ENCODE peak calls at places on chromosome 14, in ten cellular contexts. Z is tibial nerve; X is DND-41; G is heart left ventricle; C is GM23248; J is adrenal gland; Y is CD4-positive, CD25-positive, alpha-beta regulatory T cell; W is fibroblast of lung; K is A549; F is endothelial cell of umbilical vein. A is an unnamed sample.

GRCh38 chr14:75427482-75428229 is at the start of gene JDP2:
- DNase-seq in Z (peak; percentile 96), X (peak; percentile 48), G (peak; percentile 97), C (peak; percentile 92), J (peak; percentile 93), Y (peak; percentile 58), W (peak; percentile 75), K (peak; percentile 64), F (peak; percentile 57), A (peak; percentile 86)

GRCh38 chr14:21476526-21476924 is 234 bp downstream of the RAB2B start:
- DNase-seq in Z (no peak), X (no peak), G (peak; percentile 88), C (peak; percentile 84), J (peak; percentile 85), Y (no peak), W (peak; percentile 66), K (peak; percentile 72), F (no peak), A (peak; percentile 73)

GRCh38 chr14:89401241-89401640 is 15.8 kb downstream of the FOXN3 start:
- DNase-seq in Z (no peak), X (no peak), G (no peak), C (no peak), J (no peak), Y (no peak), W (no peak), K (no peak), F (no peak), A (no peak)

GRCh38 chr14:91506226-91506625 is 3.9 kb downstream of the PPP4R3A start:
- DNase-seq in Z (no peak), X (no peak), G (no peak), C (no peak), J (no peak), Y (no peak), W (no peak), K (no peak), F (no peak), A (no peak)

GRCh38 chr14:50318031-50318626 is 6.0 kb downstream of the DMAC2L start:
- DNase-seq in Z (no peak), X (no peak), G (no peak), C (peak; percentile 82), J (no peak), Y (peak; percentile 18), W (peak; percentile 38), K (peak; percentile 56), F (peak; percentile 45), A (no peak)

GRCh38 chr14:78997811-78998210 is 827.6 kb downstream of the NRXN3 start:
- DNase-seq in Z (no peak), X (no peak), G (no peak), C (peak; percentile 34), J (no peak), Y (no peak), W (peak; percentile 55), K (no peak), F (peak; percentile 37), A (no peak)

GRCh38 chr14:89276424-89276975 is 140.5 kb downstream of the FOXN3 start:
- DNase-seq in Z (no peak), X (peak; percentile 35), G (no peak), C (no peak), J (peak; percentile 13), Y (peak; percentile 62), W (peak; percentile 93), K (no peak), F (no peak), A (peak; percentile 47)

GRCh38 chr14:20503905-20504304 is 1.4 kb upstream of the RNASE10 start:
- DNase-seq in Z (no peak), X (no peak), G (no peak), C (no peak), J (no peak), Y (no peak), W (no peak), K (no peak), F (peak; percentile 79), A (no peak)

GRCh38 chr14:99241314-99242035 is 30.5 kb downstream of the BCL11B start:
- DNase-seq in Z (no peak), X (no peak), G (no peak), C (no peak), J (no peak), Y (peak; percentile 71), W (no peak), K (no peak), F (no peak), A (no peak)

GRCh38 chr14:91303091-91303923 is 58.8 kb upstream of the GPR68 start:
- DNase-seq in Z (no peak), X (peak; percentile 84), G (peak; percentile 81), C (peak; percentile 12), J (no peak), Y (peak; percentile 80), W (no peak), K (peak; percentile 46), F (peak; percentile 38), A (no peak)

GRCh38 chr14:49962616-49963015 is 69.7 kb downstream of the ARF6 start:
- DNase-seq in Z (no peak), X (no peak), G (no peak), C (peak; percentile 57), J (no peak), Y (peak; percentile 67), W (peak; percentile 44), K (no peak), F (no peak), A (no peak)

GRCh38 chr14:94355191-94355794 is 32.2 kb upstream of the SERPINA6 start:
- DNase-seq in Z (peak; percentile 60), X (no peak), G (no peak), C (no peak), J (no peak), Y (no peak), W (peak; percentile 51), K (no peak), F (no peak), A (no peak)

GRCh38 chr14:43988989-43989388 is 518.1 kb downstream of the FSCB start:
- DNase-seq in Z (no peak), X (no peak), G (no peak), C (no peak), J (no peak), Y (no peak), W (no peak), K (no peak), F (no peak), A (no peak)

GRCh38 chr14:69101331-69101826 is 51.5 kb downstream of the DCAF5 start:
- DNase-seq in Z (peak; percentile 48), X (no peak), G (no peak), C (peak; percentile 95), J (peak; percentile 75), Y (peak; percentile 61), W (peak; percentile 87), K (peak; percentile 45), F (peak; percentile 80), A (peak; percentile 46)

GRCh38 chr14:31319701-31320100 is 100.6 kb downstream of the HEATR5A start:
- DNase-seq in Z (no peak), X (no peak), G (no peak), C (no peak), J (no peak), Y (no peak), W (no peak), K (no peak), F (no peak), A (no peak)

GRCh38 chr14:25680934-25681333 is 631.0 kb upstream of the STXBP6 start:
- DNase-seq in Z (no peak), X (no peak), G (no peak), C (no peak), J (no peak), Y (no peak), W (no peak), K (no peak), F (no peak), A (no peak)

DNA sequence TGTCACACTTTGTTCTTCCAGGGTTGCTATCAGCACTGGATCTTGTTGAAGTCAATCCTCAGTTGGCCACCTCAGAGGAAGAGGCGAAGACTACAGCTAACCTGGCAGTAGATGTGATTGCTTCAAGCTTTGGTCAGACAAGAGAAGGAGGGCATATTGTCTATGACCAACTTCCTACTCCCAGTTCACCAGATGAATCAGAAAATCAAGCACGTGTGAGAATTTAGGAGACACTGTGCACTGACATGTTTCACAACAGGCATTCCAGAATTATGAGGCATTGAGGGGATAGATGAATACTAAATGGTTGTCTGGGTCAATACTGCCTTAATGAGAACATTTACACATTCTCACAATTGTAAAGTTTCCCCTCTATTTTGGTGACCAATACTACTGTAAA is 23.7 kb downstream of the VTI1B start:
- DNase-seq in Z (no peak), X (no peak), G (no peak), C (peak; percentile 92), J (no peak), Y (no peak), W (peak; percentile 48), K (no peak), F (no peak), A (no peak)
- H3K27ac ChIP-seq in Z (no peak overlapping the region), X (no peak overlapping the region), G (no peak overlapping the region), C (peak overlapping the region; percentile 92), J (no peak overlapping the region), Y (no peak overlapping the region), W (peak overlapping the region; percentile 62), K (no peak overlapping the region), F (no peak overlapping the region), A (no peak overlapping the region)

DNA sequence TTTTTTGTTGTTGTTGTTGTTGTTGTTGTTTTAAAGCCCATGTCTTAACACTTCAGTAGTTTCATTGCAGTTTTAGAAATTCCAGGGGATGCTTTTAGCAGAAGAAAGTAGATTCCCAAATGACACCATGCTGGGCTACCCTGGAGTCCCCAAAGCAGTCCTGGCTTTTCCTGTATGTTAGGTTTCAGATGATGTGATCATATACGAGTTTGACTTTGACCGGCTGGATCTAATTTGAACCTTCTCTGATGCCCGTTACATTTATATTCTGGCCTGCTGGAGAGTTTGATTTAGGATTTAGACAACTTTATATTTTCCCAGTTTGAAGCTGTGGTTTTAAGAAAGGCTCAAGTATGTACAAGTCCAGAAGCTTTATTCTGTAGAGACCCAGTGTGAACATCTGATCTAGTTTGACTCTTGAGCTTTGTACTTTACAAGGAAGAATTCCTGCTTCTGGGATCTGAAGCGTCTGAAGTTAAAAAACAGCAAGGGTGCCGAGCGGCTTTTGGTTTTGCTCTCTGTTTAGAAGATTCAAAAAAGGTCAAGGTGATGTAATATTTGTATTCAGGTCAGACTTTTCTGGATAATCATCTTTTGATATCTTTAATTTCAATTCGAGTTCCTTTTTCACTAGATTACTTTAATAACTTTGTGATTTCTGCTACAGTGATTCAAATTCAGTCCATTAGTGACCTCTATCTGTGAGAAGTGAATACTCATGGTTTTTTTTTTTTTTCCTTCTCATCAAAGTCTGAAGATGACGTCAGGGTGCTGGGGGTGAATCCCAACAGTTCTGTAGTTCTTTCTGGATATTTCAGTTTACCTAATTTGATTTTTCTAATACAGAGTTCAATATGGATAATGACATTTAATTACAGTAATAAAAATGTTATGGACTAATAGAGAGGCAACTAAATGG is 6.2 kb downstream of the FLRT2 start:
- DNase-seq in Z (no peak), X (no peak), G (no peak), C (peak; percentile 92), J (no peak), Y (no peak), W (peak; percentile 59), K (peak; percentile 53), F (peak; percentile 80), A (no peak)
- H3K4me3 ChIP-seq in Z (peak overlapping the region; percentile 74), X (no peak overlapping the region), G (no peak overlapping the region), C (peak overlapping the region; percentile 96), J (no peak overlapping the region), Y (no peak overlapping the region), W (peak overlapping the region; percentile 88), K (no peak overlapping the region), F (peak overlapping the region; percentile 93), A (peak overlapping the region; percentile 4)

GRCh38 chr14:40476005-40476404 is 1043.8 kb upstream of the FBXO33 start:
- DNase-seq in Z (no peak), X (no peak), G (no peak), C (no peak), J (no peak), Y (no peak), W (no peak), K (no peak), F (no peak), A (no peak)
- H3K9me3 ChIP-seq in Z (no peaks in the 10 kb centered on the region), X (peaks cover 24% of the 10 kb centered on the region), G (peaks cover 22% of the 10 kb centered on the region), C (no peaks in the 10 kb centered on the region), J (no peaks in the 10 kb centered on the region), Y (peaks cover 1% of the 10 kb centered on the region), W (no peaks in the 10 kb centered on the region), K (peaks cover 4% of the 10 kb centered on the region), F (peaks cover 3% of the 10 kb centered on the region), A (no peaks in the 10 kb centered on the region)

GRCh38 chr14:60356921-60357550 is 108.0 kb downstream of the PPM1A start:
- DNase-seq in Z (no peak), X (no peak), G (no peak), C (no peak), J (no peak), Y (no peak), W (no peak), K (no peak), F (no peak), A (no peak)
- H3K27ac ChIP-seq in Z (no peak overlapping the region), X (no peak overlapping the region), G (no peak overlapping the region), C (no peak overlapping the region), J (no peak overlapping the region), Y (no peak overlapping the region), W (no peak overlapping the region), K (no peak overlapping the region), F (no peak overlapping the region), A (no peak overlapping the region)

A was measured in SJSA1.